ENCODE peak calls at places on chromosomes 11 and 22, in nine cellular contexts. Y is HTR-8/SVneo, P is substantia nigra, Z is kidney glomerular epithelial cell, I is globus pallidus, V is T-cell, X is HCEC 1CT, L is NCI-H345, G is caudate nucleus. N is an unnamed sample.

GRCh38 chr22:50274311-50274710 is 4.1 kb upstream of the MAPK11 start:
- DNase-seq in Y (no peak), P (peak), Z (peak), I (peak), V (peak), X (peak), L (peak), G (peak), N (no peak)

GRCh38 chr11:40885257-40885947 is 574.0 kb downstream of the LRRC4C start:
- DNase-seq in Y (no peak), P (no peak), Z (no peak), I (no peak), V (no peak), X (no peak), L (peak), G (no peak), N (no peak)

GRCh38 chr11:9315078-9315688 is 790 bp upstream of the TMEM41B start:
- DNase-seq in Y (no peak), P (no peak), Z (peak), I (no peak), V (no peak), X (peak), L (no peak), G (no peak), N (no peak)

GRCh38 chr11:71112990-71113389 is 139.4 kb downstream of the SHANK2 start:
- DNase-seq in Y (no peak), P (no peak), Z (no peak), I (no peak), V (no peak), X (no peak), L (peak), G (no peak), N (no peak)

GRCh38 chr22:25060522-25061071 is 108.1 kb downstream of the KIAA1671 start:
- DNase-seq in Y (no peak), P (no peak), Z (no peak), I (no peak), V (no peak), X (no peak), L (no peak), G (no peak), N (no peak)

GRCh38 chr11:2844116-2844515 is 41.5 kb downstream of the CDKN1C start:
- DNase-seq in Y (no peak), P (no peak), Z (no peak), I (no peak), V (no peak), X (no peak), L (no peak), G (no peak), N (no peak)

GRCh38 chr11:93248602-93249001 is 50.8 kb upstream of the SLC36A4 start:
- DNase-seq in Y (no peak), P (no peak), Z (peak), I (no peak), V (no peak), X (peak), L (no peak), G (no peak), N (no peak)

GRCh38 chr11:75474878-75475766 is 42.1 kb upstream of the KLHL35 start:
- DNase-seq in Y (peak), P (no peak), Z (no peak), I (peak), V (peak), X (peak), L (no peak), G (peak), N (no peak)

GRCh38 chr22:41688365-41689211 is at the start of gene SNU13:
- DNase-seq in Y (peak), P (peak), Z (peak), I (peak), V (peak), X (peak), L (peak), G (peak), N (peak)

GRCh38 chr11:61327669-61328071 is 5.2 kb downstream of the DDB1 start:
- DNase-seq in Y (no peak), P (no peak), Z (no peak), I (no peak), V (no peak), X (no peak), L (no peak), G (no peak), N (no peak)

GRCh38 chr11:47846998-47847397 is 1.2 kb downstream of the NUP160 start:
- DNase-seq in Y (no peak), P (no peak), Z (no peak), I (no peak), V (no peak), X (no peak), L (no peak), G (no peak), N (no peak)

GRCh38 chr22:23385301-23386244 is 194.5 kb downstream of the IGLL1 start:
- DNase-seq in Y (peak), P (peak), Z (peak), I (peak), V (peak), X (peak), L (peak), G (peak), N (no peak)

GRCh38 chr11:117915219-117915618 is 14.0 kb downstream of the TMPRSS13 start:
- DNase-seq in Y (no peak), P (no peak), Z (no peak), I (no peak), V (no peak), X (no peak), L (no peak), G (no peak), N (no peak)

GRCh38 chr11:35138949-35139881 is at the start of gene CD44:
- DNase-seq in Y (peak), P (peak), Z (peak), I (peak), V (peak), X (peak), L (peak), G (no peak), N (peak)

N was measured in SW 1271.